ENCODE peak calls at places on chromosomes 3 and 15, in eight cellular contexts. A is A673, Z is HepG2, N is IMR-90, B is ovary, V is mesenchymal stem cell, I is Peyer's patch, S is GM23248. F is an unnamed sample. For H3K4me1, the result is how much of the 10 kb centered on the place peaks cover.

GRCh38 chr3:197331131-197331530 is 32.7 kb upstream of the DLG1 start:
- DNase-seq in B (no peak), S (peak), I (no peak), A (peak), Z (peak), V (no peak), N (no peak), F (no peak)

GRCh38 chr3:75978686-75979085 is 193.3 kb upstream of the ZNF717 start:
- DNase-seq in S (peak), V (no peak), I (no peak), A (no peak), B (no peak), N (peak), Z (no peak), F (no peak)

GRCh38 chr3:38725726-38726410 is 76.4 kb upstream of the SCN5A start:
- DNase-seq in Z (no peak), S (peak), V (peak), B (no peak), N (peak), A (no peak), I (no peak), F (no peak)

GRCh38 chr3:192408721-192409151 is 318.6 kb downstream of the FGF12 start:
- DNase-seq in N (no peak), Z (no peak), B (no peak), A (no peak), V (peak), I (no peak), S (peak), F (no peak)

GRCh38 chr3:197516517-197516889 is 39.3 kb downstream of the BDH1 start:
- DNase-seq in N (peak), A (no peak), Z (peak), V (peak), B (no peak), I (no peak), S (peak), F (no peak)

GRCh38 chr3:59266551-59266950 is 216.7 kb upstream of the CFAP20DC start:
- DNase-seq in N (peak), V (peak), A (no peak), Z (no peak), I (no peak), S (peak), B (no peak), F (no peak)

GRCh38 chr15:78131295-78132021 is at the start of gene CIB2:
- DNase-seq in V (peak), N (peak), S (peak), B (peak), I (peak), Z (peak), A (peak), F (no peak)

GRCh38 chr3:82229397-82229796 is 468.0 kb upstream of the GBE1 start:
- DNase-seq in V (no peak), S (no peak), N (no peak), Z (no peak), I (no peak), B (no peak), A (no peak), F (no peak)

GRCh38 chr3:30453364-30454039 is 152.9 kb upstream of the TGFBR2 start:
- DNase-seq in V (no peak), N (no peak), S (no peak), A (no peak), I (no peak), Z (no peak), B (no peak), F (no peak)

GRCh38 chr3:78857494-78858111 is 910.2 kb downstream of the ROBO1 start:
- DNase-seq in V (no peak), S (no peak), Z (no peak), I (no peak), B (no peak), N (no peak), A (no peak), F (no peak)

GRCh38 chr15:95323798-95324197 is 1006.7 kb upstream of the NR2F2 start:
- DNase-seq in B (peak), Z (no peak), S (no peak), I (no peak), A (no peak), N (no peak), V (no peak), F (no peak)

GRCh38 chr3:143040264-143040879 is 39.0 kb downstream of the U2SURP start:
- DNase-seq in Z (no peak), B (no peak), V (peak), I (no peak), S (peak), A (peak), N (peak), F (no peak)

GRCh38 chr3:194270627-194271458 is 80.3 kb downstream of the CPN2 start:
- DNase-seq in I (peak), S (peak), Z (peak), A (no peak), B (peak), V (peak), N (no peak), F (no peak)

GRCh38 chr3:39109086-39109485 is 1.6 kb downstream of the TTC21A start:
- DNase-seq in A (no peak), B (no peak), Z (no peak), S (no peak), I (no peak), V (no peak), N (no peak), F (no peak)

GRCh38 chr15:66713843-66714508 is 11.9 kb downstream of the SMAD6 start:
- DNase-seq in V (no peak), B (no peak), A (no peak), I (no peak), N (no peak), Z (no peak), S (no peak), F (no peak)

GRCh38 chr15:66711886-66712285 is 9.8 kb downstream of the SMAD6 start:
- DNase-seq in A (no peak), I (no peak), Z (no peak), V (peak), S (no peak), N (no peak), B (no peak), F (no peak)

GRCh38 chr15:66709884-66710283 is 7.8 kb downstream of the SMAD6 start:
- DNase-seq in S (no peak), I (no peak), Z (no peak), B (no peak), V (no peak), A (no peak), N (no peak), F (no peak)

GRCh38 chr15:66708389-66708788 is 6.4 kb downstream of the SMAD6 start:
- DNase-seq in I (no peak), N (no peak), B (no peak), Z (no peak), S (no peak), V (no peak), A (no peak), F (no peak)

GRCh38 chr15:66711260-66711659 is 9.2 kb downstream of the SMAD6 start:
- DNase-seq in I (no peak), V (no peak), A (no peak), Z (no peak), B (no peak), S (no peak), N (no peak), F (no peak)
- H3K4me1 ChIP-seq in I (under half), V (under half), A (half or more), Z (under half), B (under half), S (under half), N (under half), F (under half)

GRCh38 chr3:58167431-58168351 is 43.1 kb downstream of the DNASE1L3 start:
- DNase-seq in A (peak), B (peak), S (peak), Z (no peak), V (peak), I (peak), N (peak), F (no peak)

GRCh38 chr3:58169371-58169770 is 41.4 kb downstream of the DNASE1L3 start:
- DNase-seq in S (no peak), N (no peak), I (no peak), V (no peak), B (no peak), Z (no peak), A (no peak), F (no peak)

GRCh38 chr3:58168498-58168897 is 42.3 kb downstream of the DNASE1L3 start:
- DNase-seq in S (no peak), V (no peak), I (no peak), N (no peak), Z (peak), A (no peak), B (no peak), F (no peak)

GRCh38 chr3:58171126-58171525 is 39.6 kb downstream of the DNASE1L3 start:
- DNase-seq in B (no peak), N (no peak), S (no peak), Z (no peak), I (no peak), V (no peak), A (no peak), F (no peak)

DNA sequence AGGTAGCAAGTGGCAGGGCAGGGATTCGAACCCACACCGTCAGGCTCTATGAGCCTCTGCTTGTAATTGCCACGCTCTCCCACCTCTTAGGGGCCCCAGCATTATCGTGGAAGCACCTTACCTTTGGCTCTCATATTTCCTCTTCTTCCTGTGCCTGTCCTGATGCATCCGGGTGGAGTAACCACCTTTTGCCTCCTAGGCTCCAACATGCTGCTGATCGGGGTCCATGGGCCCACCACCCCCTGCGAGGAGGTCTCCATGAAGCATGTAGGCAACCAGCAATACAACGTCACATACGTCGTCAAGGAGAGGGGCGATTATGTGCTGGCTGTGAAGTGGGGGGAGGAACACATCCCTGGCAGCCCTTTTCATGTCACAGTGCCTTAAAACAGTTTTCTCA is 40.4 kb downstream of the DNASE1L3 start:
- DNase-seq in I (peak), Z (no peak), A (no peak), B (no peak), V (no peak), N (no peak), S (no peak), F (no peak)
- H3K4me1 ChIP-seq in I (under half), Z (half or more), A (under half), B (under half), V (under half), N (under half), S (under half), F (under half)

DNA sequence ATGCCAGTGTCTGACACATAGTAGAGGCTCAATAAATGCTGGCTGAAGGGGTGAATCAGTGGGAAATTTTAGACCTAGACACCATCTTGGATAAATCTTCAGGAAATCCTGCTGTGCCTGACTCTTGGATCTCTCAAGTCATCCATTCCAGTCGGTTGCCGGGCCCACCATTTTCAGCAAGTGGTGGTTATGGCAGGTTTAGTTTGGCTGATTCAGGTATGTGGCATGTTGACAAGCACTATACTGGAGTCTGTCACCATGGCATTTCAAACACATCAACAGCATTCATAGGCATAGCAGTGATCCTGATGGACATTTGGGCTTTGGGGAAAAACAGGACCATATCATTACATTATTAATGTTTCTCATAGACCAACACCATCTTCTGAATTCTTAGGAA is 25.7 kb upstream of the APH1B start:
- DNase-seq in V (no peak), N (no peak), Z (no peak), B (no peak), I (no peak), A (no peak), S (peak), F (no peak)
- H3K4me1 ChIP-seq in V (under half), N (under half), Z (under half), B (under half), I (under half), A (under half), S (half or more), F (under half)

GRCh38 chr15:81380203-81380602 is 6.2 kb upstream of the TMC3 start:
- DNase-seq in N (no peak), A (no peak), B (no peak), V (no peak), Z (no peak), S (no peak), I (no peak), F (no peak)
- H3K4me1 ChIP-seq in N (under half), A (under half), B (under half), V (under half), Z (under half), S (under half), I (under half), F (under half)

DNA sequence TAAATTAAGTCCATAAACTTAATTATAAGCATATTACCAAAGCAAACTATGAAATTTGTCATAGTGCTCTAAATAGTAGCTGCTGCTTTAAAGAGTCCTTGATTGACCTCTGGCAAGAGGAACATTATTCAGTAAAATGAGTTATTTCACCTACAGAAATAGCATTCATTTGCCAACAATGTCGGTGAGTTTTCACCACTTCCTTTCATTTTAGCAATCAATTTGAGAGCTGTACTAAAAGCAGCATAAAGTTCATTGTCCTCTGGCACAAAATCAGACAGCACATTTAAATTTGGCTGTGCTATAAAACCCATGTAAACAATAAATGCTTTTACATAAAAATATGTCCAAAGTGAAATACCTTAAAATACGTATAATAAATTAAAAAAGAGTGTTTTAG is 1515.7 kb downstream of the SI start:
- DNase-seq in I (no peak), A (no peak), B (no peak), N (no peak), S (no peak), V (no peak), Z (no peak), F (no peak)
- H3K4me1 ChIP-seq in I (under half), A (under half), B (under half), N (under half), S (under half), V (under half), Z (under half), F (under half)

GRCh38 chr15:45637552-45638033 is 2.8 kb downstream of the SQOR start:
- DNase-seq in Z (peak), A (peak), S (peak), N (peak), V (peak), I (no peak), B (peak), F (no peak)
- H3K4me1 ChIP-seq in Z (half or more), A (under half), S (under half), N (under half), V (under half), I (half or more), B (under half), F (half or more)

DNA sequence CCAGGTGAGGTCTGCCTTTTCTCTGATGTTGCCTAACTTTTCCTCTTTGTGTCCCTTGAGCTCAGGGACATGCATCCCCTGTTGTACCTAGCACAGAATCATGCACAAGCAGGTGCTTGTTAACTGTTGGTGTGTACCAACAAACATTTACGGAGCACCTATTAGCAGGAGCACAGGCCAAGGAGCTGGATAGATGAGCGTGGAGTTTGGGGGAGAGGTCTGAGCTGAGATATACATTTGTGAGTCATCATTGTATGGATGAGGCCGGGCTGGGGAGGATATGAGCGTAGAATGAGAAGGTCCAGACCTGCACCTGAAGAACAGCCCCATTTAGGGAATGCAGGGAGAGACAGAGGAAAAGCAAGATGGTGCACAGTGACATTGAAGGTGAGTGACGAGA is 53.4 kb downstream of the SMAD3 start:
- DNase-seq in Z (no peak), N (no peak), B (no peak), A (no peak), V (no peak), I (no peak), S (no peak), F (no peak)
- H3K4me1 ChIP-seq in Z (half or more), N (half or more), B (under half), A (under half), V (under half), I (half or more), S (half or more), F (half or more)

F was measured in esophagus squamous epithelium.